ENCODE peak calls at places on chromosomes 7 and 10, in four cellular contexts. One of them, this sample, is unnamed.

GRCh38 chr7:155665957-155666287 is 21.5 kb downstream of the RBM33 start:
- ATAC-seq in K562: peak; percentile 53
- ATAC-seq in HCT116: peak; percentile 58
- ATAC-seq in Panc1: peak; percentile 87
- ATAC-seq in this sample: no peak

GRCh38 chr7:148672041-148672440 is 26.7 kb upstream of the CUL1 start:
- ATAC-seq in K562: no peak
- ATAC-seq in HCT116: no peak
- ATAC-seq in Panc1: no peak
- ATAC-seq in this sample: no peak

GRCh38 chr10:21135396-21135973 is 238.4 kb upstream of the NEBL start:
- ATAC-seq in K562: no peak
- ATAC-seq in HCT116: no peak
- ATAC-seq in Panc1: peak; percentile 35
- ATAC-seq in this sample: no peak

GRCh38 chr10:125428054-125428453 is 254.9 kb downstream of the TEX36 start:
- ATAC-seq in K562: no peak
- ATAC-seq in HCT116: no peak
- ATAC-seq in Panc1: no peak
- ATAC-seq in this sample: no peak

GRCh38 chr7:108723343-108723957 is 153.8 kb downstream of the DNAJB9 start:
- ATAC-seq in K562: no peak
- ATAC-seq in HCT116: no peak
- ATAC-seq in Panc1: no peak
- ATAC-seq in this sample: no peak

GRCh38 chr7:51069411-51070083 is 247.1 kb downstream of the COBL start:
- ATAC-seq in K562: no peak
- ATAC-seq in HCT116: no peak
- ATAC-seq in Panc1: no peak
- ATAC-seq in this sample: peak; percentile 34

GRCh38 chr7:30184804-30185487 is 50.2 kb downstream of the MTURN start:
- ATAC-seq in K562: no peak
- ATAC-seq in HCT116: no peak
- ATAC-seq in Panc1: no peak
- ATAC-seq in this sample: peak; percentile 55

GRCh38 chr7:74217455-74218342 is 7.9 kb downstream of the LAT2 start:
- ATAC-seq in K562: no peak
- ATAC-seq in HCT116: no peak
- ATAC-seq in Panc1: no peak
- ATAC-seq in this sample: no peak

GRCh38 chr7:104803931-104804330 is 210.1 kb upstream of the KMT2E start:
- ATAC-seq in K562: no peak
- ATAC-seq in HCT116: no peak
- ATAC-seq in Panc1: no peak
- ATAC-seq in this sample: no peak

GRCh38 chr7:148114807-148115206 is 475.8 kb upstream of the C7orf33 start:
- ATAC-seq in K562: no peak
- ATAC-seq in HCT116: no peak
- ATAC-seq in Panc1: no peak
- ATAC-seq in this sample: no peak

GRCh38 chr7:151724920-151725584 is 151.9 kb downstream of the PRKAG2 start:
- ATAC-seq in K562: no peak
- ATAC-seq in HCT116: no peak
- ATAC-seq in Panc1: no peak
- ATAC-seq in this sample: no peak

GRCh38 chr10:86970887-86971145 is 2.5 kb downstream of the ADIRF start:
- ATAC-seq in K562: no peak
- ATAC-seq in HCT116: peak; percentile 15
- ATAC-seq in Panc1: peak; percentile 35
- ATAC-seq in this sample: peak; percentile 46

GRCh38 chr7:97203957-97204356 is 86.5 kb downstream of the SDHAF3 start:
- ATAC-seq in K562: no peak
- ATAC-seq in HCT116: no peak
- ATAC-seq in Panc1: no peak
- ATAC-seq in this sample: no peak

GRCh38 chr10:125174360-125174759 is 14.0 kb upstream of the CTBP2 start:
- ATAC-seq in K562: no peak
- ATAC-seq in HCT116: no peak
- ATAC-seq in Panc1: no peak
- ATAC-seq in this sample: no peak

GRCh38 chr7:24898691-24899090 is 81.3 kb downstream of the OSBPL3 start:
- ATAC-seq in K562: no peak
- ATAC-seq in HCT116: no peak
- ATAC-seq in Panc1: no peak
- ATAC-seq in this sample: no peak

GRCh38 chr7:70533614-70534013 is 598.3 kb upstream of the GALNT17 start:
- ATAC-seq in K562: no peak
- ATAC-seq in HCT116: no peak
- ATAC-seq in Panc1: no peak
- ATAC-seq in this sample: peak; percentile 10

GRCh38 chr10:49108656-49109055 is 6.7 kb downstream of the VSTM4 start:
- ATAC-seq in K562: no peak
- ATAC-seq in HCT116: no peak
- ATAC-seq in Panc1: no peak
- ATAC-seq in this sample: no peak

GRCh38 chr10:70683601-70684329 is 11.5 kb downstream of the ADAMTS14 start:
- ATAC-seq in K562: peak; percentile 25
- ATAC-seq in HCT116: no peak
- ATAC-seq in Panc1: no peak
- ATAC-seq in this sample: no peak

GRCh38 chr10:86224354-86225097 is 142.1 kb downstream of the GRID1 start:
- ATAC-seq in K562: no peak
- ATAC-seq in HCT116: no peak
- ATAC-seq in Panc1: no peak
- ATAC-seq in this sample: no peak

GRCh38 chr7:119895320-119895719 is 377.7 kb upstream of the KCND2 start:
- ATAC-seq in K562: peak; percentile 24
- ATAC-seq in HCT116: no peak
- ATAC-seq in Panc1: no peak
- ATAC-seq in this sample: no peak

GRCh38 chr10:86267286-86268195 is 99.1 kb downstream of the GRID1 start:
- ATAC-seq in K562: no peak
- ATAC-seq in HCT116: no peak
- ATAC-seq in Panc1: no peak
- ATAC-seq in this sample: no peak

GRCh38 chr10:22369433-22370072 is 24.3 kb downstream of the SPAG6 start:
- ATAC-seq in K562: peak; percentile 85
- ATAC-seq in HCT116: no peak
- ATAC-seq in Panc1: no peak
- ATAC-seq in this sample: no peak

GRCh38 chr10:87551324-87551723 is 46.6 kb downstream of the MINPP1 start:
- ATAC-seq in K562: no peak
- ATAC-seq in HCT116: no peak
- ATAC-seq in Panc1: no peak
- ATAC-seq in this sample: no peak

GRCh38 chr7:149772821-149773425 is 465 bp downstream of the ZNF467 start:
- ATAC-seq in K562: peak; percentile 9
- ATAC-seq in HCT116: no peak
- ATAC-seq in Panc1: no peak
- ATAC-seq in this sample: no peak

GRCh38 chr10:91590904-91591791 is 41.7 kb downstream of the PPP1R3C start:
- ATAC-seq in K562: peak; percentile 27
- ATAC-seq in HCT116: no peak
- ATAC-seq in Panc1: peak; percentile 84
- ATAC-seq in this sample: no peak

GRCh38 chr10:25300073-25300472 is 125.3 kb downstream of the GPR158 start:
- ATAC-seq in K562: no peak
- ATAC-seq in HCT116: no peak
- ATAC-seq in Panc1: no peak
- ATAC-seq in this sample: no peak

GRCh38 chr7:76342222-76342621 is 16.6 kb downstream of the YWHAG start:
- ATAC-seq in K562: peak; percentile 27
- ATAC-seq in HCT116: no peak
- ATAC-seq in Panc1: no peak
- ATAC-seq in this sample: no peak

DNA sequence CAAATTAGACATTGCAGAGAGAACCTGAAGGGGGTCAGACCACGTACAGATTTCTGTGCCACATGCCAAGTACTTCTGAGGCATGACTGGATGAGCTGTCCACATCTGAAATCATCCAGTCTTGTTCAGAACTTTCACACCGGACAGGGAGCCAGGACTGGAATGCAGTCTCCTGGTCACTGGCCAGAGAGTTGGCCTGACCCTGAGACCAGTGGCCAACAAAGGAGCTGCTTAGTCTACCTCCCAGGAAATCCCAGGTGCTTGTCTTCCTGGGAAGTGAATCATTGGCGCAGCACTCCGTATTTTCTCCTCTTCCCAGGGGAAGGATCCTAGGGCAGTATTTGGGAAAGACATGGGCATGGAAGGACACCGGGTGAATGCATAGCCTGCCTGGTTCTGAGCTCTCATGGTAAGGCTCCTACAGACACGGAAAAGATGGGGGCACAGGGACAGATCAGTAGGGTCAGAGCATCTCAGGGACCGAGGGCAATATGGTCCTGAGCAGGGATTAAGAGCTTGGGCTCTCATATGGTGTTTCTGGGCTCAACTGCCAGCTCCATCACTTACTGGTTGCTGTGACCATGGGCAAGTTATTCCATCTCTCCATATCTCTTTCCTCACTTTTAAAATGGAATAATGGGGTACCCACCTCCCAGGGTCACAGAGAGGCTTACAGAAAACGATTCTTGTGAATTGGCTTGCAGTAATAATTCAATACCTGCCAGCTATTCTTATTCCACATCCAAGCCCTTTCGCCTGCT is 1.3 kb upstream of the SCD start:
- ATAC-seq in K562: no peak
- ATAC-seq in HCT116: no peak
- ATAC-seq in Panc1: no peak
- ATAC-seq in this sample: no peak
- TF ChIP-seq POLR2AphosphoS5 in K562: no peak
- TF ChIP-seq POLR2AphosphoS5 in HCT116: no peak
- TF ChIP-seq POLR2AphosphoS5 in Panc1: peak; percentile 33
- TF ChIP-seq POLR2AphosphoS5 in this sample: no peak

GRCh38 chr10:35690534-35690933 is 48.4 kb upstream of the FZD8 start:
- ATAC-seq in K562: no peak
- ATAC-seq in HCT116: no peak
- ATAC-seq in Panc1: no peak
- ATAC-seq in this sample: no peak
- TF ChIP-seq POLR2AphosphoS5 in K562: no peak
- TF ChIP-seq POLR2AphosphoS5 in HCT116: no peak
- TF ChIP-seq POLR2AphosphoS5 in Panc1: no peak
- TF ChIP-seq POLR2AphosphoS5 in this sample: no peak

DNA sequence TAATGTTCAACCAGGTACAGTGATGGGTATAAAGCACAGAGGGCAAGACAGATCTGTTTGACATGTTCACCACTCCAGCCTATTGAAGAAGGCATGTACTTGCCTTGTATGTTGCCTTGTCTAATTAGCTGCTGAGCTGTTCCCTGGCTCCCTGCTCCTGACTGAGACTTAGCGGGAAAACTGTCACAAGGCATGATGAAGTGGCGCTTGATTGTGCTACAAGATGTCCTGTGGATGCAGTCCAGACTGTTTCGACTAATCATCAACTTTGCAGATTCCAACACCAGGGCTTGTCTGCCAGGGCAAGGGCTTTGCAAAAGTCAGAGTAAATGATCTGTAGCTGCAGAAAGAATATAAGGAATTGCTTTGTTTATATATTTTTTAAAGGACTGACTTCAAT is 136.2 kb upstream of the NRBF2 start:
- ATAC-seq in K562: no peak
- ATAC-seq in HCT116: no peak
- ATAC-seq in Panc1: no peak
- ATAC-seq in this sample: no peak
- TF ChIP-seq POLR2AphosphoS5 in K562: no peak
- TF ChIP-seq POLR2AphosphoS5 in HCT116: no peak
- TF ChIP-seq POLR2AphosphoS5 in Panc1: no peak
- TF ChIP-seq POLR2AphosphoS5 in this sample: peak; percentile 12

DNA sequence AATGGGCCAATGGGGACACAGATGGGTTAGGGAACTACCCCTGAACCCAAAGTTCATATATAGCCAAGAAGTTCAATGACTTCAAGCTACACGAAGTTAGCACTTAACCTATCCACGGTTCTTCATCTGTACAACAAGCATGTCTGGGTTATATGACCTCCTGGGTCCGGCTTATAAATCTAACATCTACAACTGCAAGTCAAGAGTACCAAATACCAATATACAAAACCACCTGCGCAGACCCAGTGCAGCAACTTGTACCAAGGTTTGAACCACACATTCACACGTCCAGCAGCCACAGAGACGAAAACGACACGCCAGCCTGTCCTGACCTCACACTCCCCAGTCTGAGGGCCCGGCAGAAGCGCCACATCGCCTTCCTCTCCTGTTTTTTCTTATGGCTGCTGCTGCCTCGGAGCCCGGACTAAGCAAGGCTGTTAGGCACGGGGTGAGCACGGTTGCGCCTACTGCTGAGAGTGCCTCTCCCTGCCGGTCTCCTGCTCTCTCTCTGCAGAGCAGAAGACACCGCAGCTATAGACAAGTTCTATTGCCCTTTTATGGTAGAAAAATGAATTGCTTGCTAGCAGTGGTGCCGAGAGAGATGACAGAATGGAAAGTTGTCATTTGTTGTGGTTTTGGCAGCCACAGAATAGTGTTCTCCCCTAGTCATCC is 86.3 kb downstream of the RNF216 start:
- ATAC-seq in K562: no peak
- ATAC-seq in HCT116: no peak
- ATAC-seq in Panc1: no peak
- ATAC-seq in this sample: peak; percentile 57
- TF ChIP-seq POLR2AphosphoS5 in K562: no peak
- TF ChIP-seq POLR2AphosphoS5 in HCT116: no peak
- TF ChIP-seq POLR2AphosphoS5 in Panc1: no peak
- TF ChIP-seq POLR2AphosphoS5 in this sample: peak; percentile 99

GRCh38 chr7:130904031-130904757 is 170.2 kb upstream of the KLF14 start:
- ATAC-seq in K562: peak; percentile 54
- ATAC-seq in HCT116: peak; percentile 27
- ATAC-seq in Panc1: peak; percentile 55
- ATAC-seq in this sample: peak; percentile 3

GRCh38 chr7:130903358-130903974 is 169.5 kb upstream of the KLF14 start:
- ATAC-seq in K562: peak; percentile 84
- ATAC-seq in HCT116: no peak
- ATAC-seq in Panc1: peak; percentile 17
- ATAC-seq in this sample: no peak

GRCh38 chr7:130906575-130906974 is 172.6 kb upstream of the KLF14 start:
- ATAC-seq in K562: no peak
- ATAC-seq in HCT116: no peak
- ATAC-seq in Panc1: no peak
- ATAC-seq in this sample: no peak

GRCh38 chr7:130902755-130903357 is 168.8 kb upstream of the KLF14 start:
- ATAC-seq in K562: no peak
- ATAC-seq in HCT116: no peak
- ATAC-seq in Panc1: no peak
- ATAC-seq in this sample: no peak

GRCh38 chr7:130904792-130905191 is 170.8 kb upstream of the KLF14 start:
- ATAC-seq in K562: no peak
- ATAC-seq in HCT116: no peak
- ATAC-seq in Panc1: no peak
- ATAC-seq in this sample: no peak
- TF ChIP-seq POLR2AphosphoS5 in K562: no peak
- TF ChIP-seq POLR2AphosphoS5 in HCT116: no peak
- TF ChIP-seq POLR2AphosphoS5 in Panc1: no peak
- TF ChIP-seq POLR2AphosphoS5 in this sample: no peak

This sample was measured in gastroesophageal sphincter.